ENCODE peak calls at places on chromosomes 4 and X, in six cellular contexts. O is fibroblast of mammary gland, M is ACHN, F is adipocyte, V is HL-60, C is astrocyte. T is an unnamed sample.

GRCh38 chr4:26432419-26432818 is 57.9 kb downstream of the CCKAR start:
- DNase-seq in F (no peak), V (no peak), O (no peak), C (no peak), M (no peak), T (no peak)

GRCh38 chr4:121156822-121157769 is 7.0 kb downstream of the TNIP3 start:
- DNase-seq in M (peak), O (peak), V (peak), F (peak), C (peak), T (peak)

GRCh38 chrX:41556958-41557357 is 109.8 kb downstream of the NYX start:
- DNase-seq in V (no peak), F (no peak), M (peak), C (peak), O (no peak), T (no peak)

GRCh38 chr4:78902313-78902712 is 36.9 kb downstream of the PAQR3 start:
- DNase-seq in C (no peak), V (no peak), O (peak), M (no peak), F (no peak), T (no peak)

GRCh38 chrX:119266364-119266995 is 30.4 kb downstream of the PGRMC1 start:
- DNase-seq in O (peak), F (peak), M (peak), C (no peak), V (no peak), T (peak)

GRCh38 chrX:74536142-74537010 is 78.0 kb downstream of the RLIM start:
- DNase-seq in V (no peak), O (peak), M (peak), C (peak), F (peak), T (peak)

GRCh38 chr4:98474408-98474844 is 184.0 kb downstream of the TSPAN5 start:
- DNase-seq in V (peak), F (peak), C (peak), O (peak), M (peak), T (peak)

GRCh38 chrX:39948564-39948963 is 149.2 kb downstream of the BCOR start:
- DNase-seq in O (no peak), M (no peak), C (no peak), V (no peak), F (no peak), T (no peak)

GRCh38 chr4:4427478-4427870 is 40.6 kb downstream of the NSG1 start:
- DNase-seq in M (no peak), V (no peak), C (peak), O (no peak), F (no peak), T (no peak)

GRCh38 chr4:41692717-41693345 is 55.7 kb downstream of the PHOX2B start:
- DNase-seq in O (peak), M (peak), F (peak), C (peak), V (peak), T (peak)

GRCh38 chrX:65300104-65300809 is 234.3 kb downstream of the LAS1L start:
- DNase-seq in O (no peak), V (no peak), C (no peak), F (no peak), M (no peak), T (no peak)

GRCh38 chrX:19334945-19335626 is 8.6 kb upstream of the PDHA1 start:
- DNase-seq in V (no peak), F (no peak), O (peak), C (no peak), M (peak), T (peak)

GRCh38 chrX:29661290-29661689 is 554.1 kb upstream of the MAGEB2 start:
- DNase-seq in O (peak), V (no peak), C (peak), M (peak), F (peak), T (peak)

GRCh38 chr4:38190717-38191178 is 230.6 kb downstream of the PTTG2 start:
- DNase-seq in M (no peak), V (no peak), C (peak), O (peak), F (peak), T (peak)

T was measured in ELR.